ENCODE peak calls at places on chromosomes 13 and 19, in five cellular contexts. L, G, J, B and D are unnamed samples.

GRCh38 chr19:18284710-18285430 is 3.4 kb upstream of the JUND start:
- DNase-seq in L (no peak), G (no peak), J (peak; percentile 55), B (no peak), D (no peak)

GRCh38 chr13:52851153-52851962 is 2.9 kb upstream of the PCDH8 start:
- DNase-seq in L (no peak), G (no peak), J (no peak), B (peak; percentile 33), D (no peak)

GRCh38 chr19:48455908-48456562 is 661 bp downstream of the KCNJ14 start:
- DNase-seq in L (no peak), G (no peak), J (no peak), B (no peak), D (no peak)

GRCh38 chr13:50846861-50847475 is 3.5 kb upstream of the DLEU7 start:
- DNase-seq in L (no peak), G (no peak), J (no peak), B (no peak), D (no peak)

GRCh38 chr13:102033316-102033715 is 368.5 kb downstream of the FGF14 start:
- DNase-seq in L (no peak), G (no peak), J (no peak), B (no peak), D (no peak)

GRCh38 chr19:11091343-11092153 is 2.3 kb downstream of the LDLR start:
- DNase-seq in L (peak; percentile 81), G (peak; percentile 64), J (no peak), B (peak; percentile 16), D (peak; percentile 44)

GRCh38 chr19:4049432-4049831 is 17.3 kb downstream of the ZBTB7A start:
- DNase-seq in L (no peak), G (no peak), J (no peak), B (no peak), D (no peak)

GRCh38 chr19:755063-755462 is 4.2 kb downstream of the MISP start:
- DNase-seq in L (no peak), G (no peak), J (no peak), B (no peak), D (no peak)

GRCh38 chr13:43551897-43552456 is 234.8 kb downstream of the ENOX1 start:
- DNase-seq in L (no peak), G (no peak), J (no peak), B (no peak), D (no peak)